ENCODE peak calls at places on chromosome 4, in ten cellular contexts. One of them, this sample, is unnamed.

GRCh38 chr4:185346975-185347601 is 48.6 kb downstream of the LRP2BP start:
- DNase-seq in cardiac muscle cell: peak; percentile 20
- DNase-seq in psoas muscle: no peak
- DNase-seq in GM12865: no peak
- DNase-seq in neural crest cell: no peak
- DNase-seq in endothelial cell: no peak
- DNase-seq in A549: no peak
- DNase-seq in K562: no peak
- DNase-seq in AG09309: no peak
- DNase-seq in progenitor cell of endocrine pancreas: no peak
- DNase-seq in this sample: no peak

GRCh38 chr4:20109395-20109794 is 142.3 kb upstream of the SLIT2 start:
- DNase-seq in cardiac muscle cell: peak; percentile 23
- DNase-seq in psoas muscle: no peak
- DNase-seq in GM12865: no peak
- DNase-seq in neural crest cell: no peak
- DNase-seq in endothelial cell: no peak
- DNase-seq in A549: no peak
- DNase-seq in K562: no peak
- DNase-seq in AG09309: no peak
- DNase-seq in progenitor cell of endocrine pancreas: no peak
- DNase-seq in this sample: no peak

GRCh38 chr4:86926428-86927086 is 8.3 kb upstream of the AFF1 start:
- DNase-seq in cardiac muscle cell: no peak
- DNase-seq in psoas muscle: no peak
- DNase-seq in GM12865: no peak
- DNase-seq in neural crest cell: no peak
- DNase-seq in endothelial cell: no peak
- DNase-seq in A549: peak; percentile 81
- DNase-seq in K562: no peak
- DNase-seq in AG09309: no peak
- DNase-seq in progenitor cell of endocrine pancreas: no peak
- DNase-seq in this sample: no peak

GRCh38 chr4:3637326-3638016 is 105.2 kb upstream of the LRPAP1 start:
- DNase-seq in cardiac muscle cell: no peak
- DNase-seq in psoas muscle: peak; percentile 55
- DNase-seq in GM12865: no peak
- DNase-seq in neural crest cell: no peak
- DNase-seq in endothelial cell: no peak
- DNase-seq in A549: no peak
- DNase-seq in K562: no peak
- DNase-seq in AG09309: no peak
- DNase-seq in progenitor cell of endocrine pancreas: no peak
- DNase-seq in this sample: no peak

GRCh38 chr4:84596826-84597225 is 13.9 kb downstream of the CDS1 start:
- DNase-seq in cardiac muscle cell: no peak
- DNase-seq in psoas muscle: no peak
- DNase-seq in GM12865: no peak
- DNase-seq in neural crest cell: no peak
- DNase-seq in endothelial cell: no peak
- DNase-seq in A549: no peak
- DNase-seq in K562: peak; percentile 27
- DNase-seq in AG09309: no peak
- DNase-seq in progenitor cell of endocrine pancreas: no peak
- DNase-seq in this sample: no peak

GRCh38 chr4:181432347-181432746 is 810.9 kb upstream of the TENM3 start:
- DNase-seq in cardiac muscle cell: no peak
- DNase-seq in psoas muscle: no peak
- DNase-seq in GM12865: no peak
- DNase-seq in neural crest cell: peak; percentile 3
- DNase-seq in endothelial cell: no peak
- DNase-seq in A549: no peak
- DNase-seq in K562: no peak
- DNase-seq in AG09309: no peak
- DNase-seq in progenitor cell of endocrine pancreas: no peak
- DNase-seq in this sample: no peak

GRCh38 chr4:144449623-144450022 is 196.3 kb upstream of the HHIP start:
- DNase-seq in cardiac muscle cell: peak; percentile 60
- DNase-seq in psoas muscle: peak; percentile 39
- DNase-seq in GM12865: no peak
- DNase-seq in neural crest cell: no peak
- DNase-seq in endothelial cell: no peak
- DNase-seq in A549: no peak
- DNase-seq in K562: no peak
- DNase-seq in AG09309: peak; percentile 11
- DNase-seq in progenitor cell of endocrine pancreas: no peak
- DNase-seq in this sample: no peak

GRCh38 chr4:104728380-104729122 is 233.9 kb upstream of the CXXC4 start:
- DNase-seq in cardiac muscle cell: peak; percentile 63
- DNase-seq in psoas muscle: no peak
- DNase-seq in GM12865: no peak
- DNase-seq in neural crest cell: no peak
- DNase-seq in endothelial cell: no peak
- DNase-seq in A549: peak; percentile 85
- DNase-seq in K562: no peak
- DNase-seq in AG09309: no peak
- DNase-seq in progenitor cell of endocrine pancreas: no peak
- DNase-seq in this sample: no peak

GRCh38 chr4:4880492-4880891 is 21.0 kb downstream of the MSX1 start:
- DNase-seq in cardiac muscle cell: no peak
- DNase-seq in psoas muscle: no peak
- DNase-seq in GM12865: no peak
- DNase-seq in neural crest cell: no peak
- DNase-seq in endothelial cell: no peak
- DNase-seq in A549: no peak
- DNase-seq in K562: no peak
- DNase-seq in AG09309: no peak
- DNase-seq in progenitor cell of endocrine pancreas: no peak
- DNase-seq in this sample: no peak

GRCh38 chr4:177511611-177512010 is 69.4 kb upstream of the AGA start:
- DNase-seq in cardiac muscle cell: no peak
- DNase-seq in psoas muscle: no peak
- DNase-seq in GM12865: no peak
- DNase-seq in neural crest cell: no peak
- DNase-seq in endothelial cell: no peak
- DNase-seq in A549: no peak
- DNase-seq in K562: no peak
- DNase-seq in AG09309: no peak
- DNase-seq in progenitor cell of endocrine pancreas: no peak
- DNase-seq in this sample: no peak

GRCh38 chr4:105933083-105933482 is 37.8 kb downstream of the NPNT start:
- DNase-seq in cardiac muscle cell: no peak
- DNase-seq in psoas muscle: no peak
- DNase-seq in GM12865: no peak
- DNase-seq in neural crest cell: no peak
- DNase-seq in endothelial cell: no peak
- DNase-seq in A549: no peak
- DNase-seq in K562: no peak
- DNase-seq in AG09309: no peak
- DNase-seq in progenitor cell of endocrine pancreas: no peak
- DNase-seq in this sample: no peak

GRCh38 chr4:97560009-97560408 is 583.3 kb downstream of the STPG2 start:
- DNase-seq in cardiac muscle cell: no peak
- DNase-seq in psoas muscle: no peak
- DNase-seq in GM12865: no peak
- DNase-seq in neural crest cell: no peak
- DNase-seq in endothelial cell: no peak
- DNase-seq in A549: no peak
- DNase-seq in K562: no peak
- DNase-seq in AG09309: no peak
- DNase-seq in progenitor cell of endocrine pancreas: no peak
- DNase-seq in this sample: no peak

GRCh38 chr4:94516999-94517398 is 65.3 kb downstream of the PDLIM5 start:
- DNase-seq in cardiac muscle cell: peak; percentile 69
- DNase-seq in psoas muscle: no peak
- DNase-seq in GM12865: no peak
- DNase-seq in neural crest cell: no peak
- DNase-seq in endothelial cell: no peak
- DNase-seq in A549: peak; percentile 47
- DNase-seq in K562: peak; percentile 37
- DNase-seq in AG09309: no peak
- DNase-seq in progenitor cell of endocrine pancreas: no peak
- DNase-seq in this sample: no peak

GRCh38 chr4:123352240-123352945 is 44.2 kb upstream of the SPRY1 start:
- DNase-seq in cardiac muscle cell: peak; percentile 63
- DNase-seq in psoas muscle: no peak
- DNase-seq in GM12865: no peak
- DNase-seq in neural crest cell: no peak
- DNase-seq in endothelial cell: no peak
- DNase-seq in A549: no peak
- DNase-seq in K562: no peak
- DNase-seq in AG09309: no peak
- DNase-seq in progenitor cell of endocrine pancreas: no peak
- DNase-seq in this sample: no peak

DNA sequence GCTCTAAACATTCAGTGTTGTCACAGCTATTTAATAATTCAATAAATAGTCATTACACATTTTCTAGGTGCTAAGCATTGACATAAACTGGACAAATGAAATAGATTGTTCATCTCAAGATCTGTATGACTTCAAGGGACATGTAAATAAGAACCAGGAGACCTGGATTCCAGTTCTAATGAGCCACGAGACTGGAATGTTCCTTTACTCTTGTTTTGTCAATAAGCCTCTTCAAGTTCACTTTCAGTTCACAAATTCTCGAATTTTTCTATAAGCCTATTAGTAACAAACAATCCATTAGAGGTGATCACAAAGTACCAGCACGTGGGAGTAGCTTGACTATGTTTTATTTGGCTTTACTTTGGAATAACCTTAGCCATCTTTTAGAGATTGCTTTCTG is 514.0 kb upstream of the SMIM31 start:
- DNase-seq in cardiac muscle cell: no peak
- DNase-seq in psoas muscle: no peak
- DNase-seq in GM12865: no peak
- DNase-seq in neural crest cell: no peak
- DNase-seq in endothelial cell: no peak
- DNase-seq in A549: no peak
- DNase-seq in K562: no peak
- DNase-seq in AG09309: no peak
- DNase-seq in progenitor cell of endocrine pancreas: no peak
- DNase-seq in this sample: no peak
- TF ChIP-seq CTCF in cardiac muscle cell: no peak
- TF ChIP-seq CTCF in psoas muscle: no peak
- TF ChIP-seq CTCF in GM12865: no peak
- TF ChIP-seq CTCF in neural crest cell: no peak
- TF ChIP-seq CTCF in endothelial cell: no peak
- TF ChIP-seq CTCF in A549: no peak
- TF ChIP-seq CTCF in K562: no peak
- TF ChIP-seq CTCF in AG09309: no peak
- TF ChIP-seq CTCF in progenitor cell of endocrine pancreas: no peak
- TF ChIP-seq CTCF in this sample: no peak

DNA sequence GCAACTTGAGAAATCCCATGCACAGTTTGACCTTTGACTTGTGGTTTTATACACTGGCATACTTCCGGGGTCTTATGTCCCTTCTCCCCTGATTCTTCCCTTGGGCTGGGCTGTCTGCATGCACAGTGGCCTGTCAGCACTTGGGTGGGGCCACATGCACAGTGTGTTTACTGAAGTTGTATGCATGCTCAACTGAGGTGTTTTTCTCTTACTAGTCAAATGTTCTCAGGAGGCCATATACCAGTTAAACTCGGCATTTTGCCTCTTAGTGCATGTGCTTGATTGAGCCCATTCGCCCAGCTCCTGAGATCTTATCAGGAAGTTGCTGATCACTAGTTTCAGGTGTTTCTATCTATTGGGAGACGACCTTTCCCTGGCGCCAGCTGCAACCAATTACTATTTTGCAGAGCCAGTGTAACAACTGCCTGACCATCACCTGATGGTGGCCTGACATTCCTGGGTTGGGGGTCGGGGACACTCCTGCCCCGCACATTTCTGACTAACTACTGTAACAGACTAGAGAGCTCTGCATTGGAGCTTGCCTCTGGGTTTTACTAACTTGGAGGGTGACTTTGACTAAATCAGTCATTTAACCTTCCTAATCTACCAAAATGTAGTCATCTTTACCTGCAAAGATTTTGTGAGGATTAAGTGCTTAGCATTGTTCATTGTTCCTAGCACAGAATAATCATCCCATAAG is 37.4 kb upstream of the ABCG2 start:
- DNase-seq in cardiac muscle cell: no peak
- DNase-seq in psoas muscle: no peak
- DNase-seq in GM12865: no peak
- DNase-seq in neural crest cell: no peak
- DNase-seq in endothelial cell: no peak
- DNase-seq in A549: peak; percentile 48
- DNase-seq in K562: no peak
- DNase-seq in AG09309: no peak
- DNase-seq in progenitor cell of endocrine pancreas: no peak
- DNase-seq in this sample: no peak
- TF ChIP-seq CTCF in cardiac muscle cell: no peak
- TF ChIP-seq CTCF in psoas muscle: no peak
- TF ChIP-seq CTCF in GM12865: no peak
- TF ChIP-seq CTCF in neural crest cell: no peak
- TF ChIP-seq CTCF in endothelial cell: no peak
- TF ChIP-seq CTCF in A549: no peak
- TF ChIP-seq CTCF in K562: no peak
- TF ChIP-seq CTCF in AG09309: no peak
- TF ChIP-seq CTCF in progenitor cell of endocrine pancreas: no peak
- TF ChIP-seq CTCF in this sample: no peak

GRCh38 chr4:171181090-171181489 is 632.1 kb upstream of the GALNTL6 start:
- DNase-seq in cardiac muscle cell: no peak
- DNase-seq in psoas muscle: no peak
- DNase-seq in GM12865: no peak
- DNase-seq in neural crest cell: no peak
- DNase-seq in endothelial cell: no peak
- DNase-seq in A549: no peak
- DNase-seq in K562: no peak
- DNase-seq in AG09309: no peak
- DNase-seq in progenitor cell of endocrine pancreas: no peak
- DNase-seq in this sample: no peak

DNA sequence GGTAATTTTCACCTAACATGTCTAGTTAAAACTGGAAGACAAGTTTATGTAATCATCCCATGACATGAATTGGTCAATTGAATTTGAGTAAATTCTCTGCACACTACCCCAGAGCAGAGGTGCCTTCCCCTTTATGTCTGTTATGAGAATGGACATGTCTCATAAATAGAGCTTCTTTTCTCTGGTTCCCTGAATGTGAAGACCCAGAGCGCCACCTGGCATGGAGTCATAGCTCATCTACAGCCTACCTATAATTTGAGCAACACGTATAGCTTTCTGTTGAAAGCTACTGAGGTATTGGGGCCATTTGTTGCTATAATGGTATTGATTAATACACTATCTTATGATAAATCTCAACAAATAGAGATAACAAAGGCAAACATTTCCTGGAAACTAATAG is 626.5 kb upstream of the GALNTL6 start:
- DNase-seq in cardiac muscle cell: no peak
- DNase-seq in psoas muscle: no peak
- DNase-seq in GM12865: peak; percentile 25
- DNase-seq in neural crest cell: no peak
- DNase-seq in endothelial cell: no peak
- DNase-seq in A549: no peak
- DNase-seq in K562: no peak
- DNase-seq in AG09309: no peak
- DNase-seq in progenitor cell of endocrine pancreas: no peak
- DNase-seq in this sample: no peak
- TF ChIP-seq CTCF in cardiac muscle cell: no peak
- TF ChIP-seq CTCF in psoas muscle: no peak
- TF ChIP-seq CTCF in GM12865: peak; percentile 9
- TF ChIP-seq CTCF in neural crest cell: no peak
- TF ChIP-seq CTCF in endothelial cell: no peak
- TF ChIP-seq CTCF in A549: no peak
- TF ChIP-seq CTCF in K562: no peak
- TF ChIP-seq CTCF in AG09309: no peak
- TF ChIP-seq CTCF in progenitor cell of endocrine pancreas: no peak
- TF ChIP-seq CTCF in this sample: no peak

GRCh38 chr4:37524267-37524666 is 161.9 kb downstream of the RELL1 start:
- DNase-seq in cardiac muscle cell: no peak
- DNase-seq in psoas muscle: no peak
- DNase-seq in GM12865: no peak
- DNase-seq in neural crest cell: no peak
- DNase-seq in endothelial cell: no peak
- DNase-seq in A549: no peak
- DNase-seq in K562: no peak
- DNase-seq in AG09309: no peak
- DNase-seq in progenitor cell of endocrine pancreas: no peak
- DNase-seq in this sample: no peak
- TF ChIP-seq CTCF in cardiac muscle cell: no peak
- TF ChIP-seq CTCF in psoas muscle: no peak
- TF ChIP-seq CTCF in GM12865: no peak
- TF ChIP-seq CTCF in neural crest cell: no peak
- TF ChIP-seq CTCF in endothelial cell: no peak
- TF ChIP-seq CTCF in A549: no peak
- TF ChIP-seq CTCF in K562: no peak
- TF ChIP-seq CTCF in AG09309: no peak
- TF ChIP-seq CTCF in progenitor cell of endocrine pancreas: no peak
- TF ChIP-seq CTCF in this sample: no peak

This sample was measured in type B pancreatic cell.